ENCODE peak calls at places on chromosomes 5 and 9, in nine cellular contexts. I is cardiac muscle cell; Y is GM23338; T is CD4-positive, alpha-beta memory T cell; F is SK-N-SH; O is mammary epithelial cell; R is heart left ventricle; K is small intestine; W is CD8-positive, alpha-beta memory T cell. X is an unnamed sample.

GRCh38 chr9:31210982-31211570 is 1173.4 kb upstream of the ACO1 start:
- DNase-seq in K (no peak), O (no peak), I (no peak), R (peak; percentile 57), F (no peak), W (no peak), Y (peak; percentile 25), T (no peak), X (no peak)

GRCh38 chr5:101390317-101390908 is 487.3 kb upstream of the ST8SIA4 start:
- DNase-seq in O (peak; percentile 26), W (no peak), F (peak; percentile 2), T (no peak), I (peak; percentile 49), R (no peak), K (peak; percentile 17), Y (peak; percentile 89), X (no peak)

GRCh38 chr9:80061940-80062339 is 490.2 kb downstream of the TLE4 start:
- DNase-seq in R (no peak), K (no peak), F (no peak), T (no peak), I (peak; percentile 8), O (peak; percentile 3), W (no peak), Y (no peak), X (no peak)

GRCh38 chr5:5665225-5666075 is 243.0 kb downstream of the ICE1 start:
- DNase-seq in K (no peak), F (no peak), O (no peak), W (no peak), R (no peak), I (no peak), Y (no peak), T (no peak), X (no peak)

GRCh38 chr9:96219615-96220257 is 82.2 kb downstream of the HSD17B3 start:
- DNase-seq in R (peak; percentile 67), T (peak; percentile 31), O (peak; percentile 15), I (no peak), F (peak; percentile 55), W (peak; percentile 10), K (no peak), Y (peak; percentile 71), X (peak; percentile 64)

GRCh38 chr5:7763621-7764072 is 87.3 kb downstream of the CFAP90 start:
- DNase-seq in O (no peak), F (no peak), W (no peak), Y (no peak), T (no peak), K (no peak), R (no peak), I (no peak), X (no peak)

GRCh38 chr9:107624216-107624948 is 134.8 kb upstream of the KLF4 start:
- DNase-seq in F (no peak), O (peak; percentile 16), T (no peak), I (no peak), W (no peak), K (no peak), Y (no peak), R (no peak), X (peak; percentile 31)

GRCh38 chr9:25678147-25678666 is at the start of gene TUSC1:
- DNase-seq in R (peak; percentile 87), K (peak; percentile 77), Y (peak; percentile 67), T (no peak), W (no peak), O (peak; percentile 80), F (peak; percentile 92), I (peak; percentile 78), X (peak; percentile 86)

GRCh38 chr9:134688231-134688630 is 46.6 kb downstream of the COL5A1 start:
- DNase-seq in F (no peak), K (no peak), I (no peak), Y (no peak), T (no peak), O (no peak), R (no peak), W (no peak), X (no peak)

GRCh38 chr9:86034863-86035734 is 64.3 kb downstream of the GOLM1 start:
- DNase-seq in T (no peak), W (no peak), I (peak; percentile 65), O (peak; percentile 11), Y (peak; percentile 83), F (peak; percentile 76), R (no peak), K (peak; percentile 51), X (no peak)

GRCh38 chr9:137564817-137565411 is 13.2 kb downstream of the MRPL41 start:
- DNase-seq in O (no peak), R (peak; percentile 47), Y (no peak), F (no peak), K (no peak), W (no peak), I (no peak), T (no peak), X (no peak)
- H3K36me3 ChIP-seq in O (peaks cover 11% of the 10 kb centered on the region), R (peaks cover 42% of the 10 kb centered on the region), Y (peaks cover 7% of the 10 kb centered on the region), F (peaks cover 3% of the 10 kb centered on the region), K (peaks cover 4% of the 10 kb centered on the region), W (peaks cover 6% of the 10 kb centered on the region), I (peaks cover 6% of the 10 kb centered on the region), T (peaks cover 18% of the 10 kb centered on the region), X (no peaks in the 10 kb centered on the region)

GRCh38 chr9:16701347-16701746 is 169.1 kb downstream of the BNC2 start:
- DNase-seq in K (no peak), Y (no peak), T (no peak), F (no peak), R (no peak), W (no peak), O (no peak), I (no peak), X (no peak)

GRCh38 chr9:16708638-16709435 is 161.6 kb downstream of the BNC2 start:
- DNase-seq in K (no peak), R (no peak), O (no peak), W (no peak), I (no peak), Y (peak; percentile 88), F (no peak), T (no peak), X (no peak)

GRCh38 chr9:16705121-16705604 is 165.3 kb downstream of the BNC2 start:
- DNase-seq in F (peak; percentile 20), R (peak; percentile 83), O (peak; percentile 21), T (no peak), Y (peak; percentile 88), K (no peak), W (no peak), I (peak; percentile 93), X (peak; percentile 89)

GRCh38 chr9:16704096-16704488 is 166.4 kb downstream of the BNC2 start:
- DNase-seq in F (no peak), K (no peak), Y (no peak), T (no peak), O (no peak), W (no peak), I (no peak), R (no peak), X (no peak)

DNA sequence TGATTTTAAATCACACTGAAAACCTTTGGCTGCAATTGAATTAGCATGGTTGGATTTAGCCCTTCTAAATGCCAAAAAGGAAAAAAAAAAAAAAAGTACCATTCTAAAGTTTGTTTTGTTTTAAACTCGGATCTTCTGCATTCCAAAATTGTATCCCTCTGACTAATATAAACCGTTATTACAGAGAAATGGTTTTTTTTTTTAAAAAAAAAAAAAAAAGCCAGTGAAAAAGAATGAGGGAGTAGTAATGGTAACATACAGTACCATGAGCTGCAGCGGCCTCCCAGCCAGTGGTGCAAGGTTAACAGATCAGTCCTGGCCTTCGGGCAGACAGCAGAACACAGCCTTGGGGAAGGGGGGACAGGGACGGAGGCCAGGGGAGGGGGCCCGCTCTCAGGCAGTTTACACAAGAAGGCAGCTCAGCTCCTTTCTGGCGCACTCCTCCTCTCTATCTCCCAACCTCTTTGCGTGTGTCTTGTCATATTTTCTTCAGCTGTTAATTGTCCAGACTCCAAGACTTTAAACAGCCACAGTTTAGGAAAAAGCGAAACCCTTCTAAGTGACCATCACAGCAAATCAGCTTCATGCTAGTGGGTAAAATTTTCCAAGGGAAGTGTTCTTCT is 165.9 kb downstream of the BNC2 start:
- DNase-seq in W (no peak), I (peak; percentile 34), O (peak; percentile 3), F (peak; percentile 14), T (no peak), K (no peak), Y (peak; percentile 65), R (peak; percentile 54), X (peak; percentile 75)
- H3K4me3 ChIP-seq in W (no peak overlapping the region), I (no peak overlapping the region), O (no peak overlapping the region), F (peak overlapping the region; percentile 60), T (no peak overlapping the region), K (no peak overlapping the region), Y (peak overlapping the region; percentile 36), R (peak overlapping the region; percentile 48), X (peak overlapping the region; percentile 28)

DNA sequence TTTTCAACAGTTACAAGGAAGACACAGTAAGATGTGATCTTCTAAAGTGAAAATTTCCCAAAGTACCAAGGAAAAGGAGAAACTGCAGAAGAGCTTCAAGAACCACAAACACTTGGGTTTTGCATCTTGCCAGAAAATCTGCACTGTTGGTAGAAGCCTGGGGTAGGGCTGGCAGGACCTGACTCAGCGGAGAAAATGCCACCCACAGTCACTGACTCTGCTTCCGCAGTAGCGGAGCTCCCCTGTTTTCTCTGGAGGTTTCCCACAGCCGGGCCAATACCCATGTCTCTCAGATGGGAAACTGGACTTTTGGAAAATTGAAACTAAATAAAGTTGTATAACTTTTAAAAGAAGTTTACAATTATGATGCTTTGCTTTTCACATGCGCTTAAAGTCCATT is 104.2 kb downstream of the MEF2C start:
- DNase-seq in K (no peak), W (no peak), I (no peak), T (no peak), O (no peak), Y (no peak), R (no peak), F (no peak), X (no peak)
- H3K36me3 ChIP-seq in K (no peaks in the 10 kb centered on the region), W (no peaks in the 10 kb centered on the region), I (peaks cover 7% of the 10 kb centered on the region), T (no peaks in the 10 kb centered on the region), O (no peaks in the 10 kb centered on the region), Y (no peaks in the 10 kb centered on the region), R (peaks cover 3% of the 10 kb centered on the region), F (no peaks in the 10 kb centered on the region), X (no peaks in the 10 kb centered on the region)

DNA sequence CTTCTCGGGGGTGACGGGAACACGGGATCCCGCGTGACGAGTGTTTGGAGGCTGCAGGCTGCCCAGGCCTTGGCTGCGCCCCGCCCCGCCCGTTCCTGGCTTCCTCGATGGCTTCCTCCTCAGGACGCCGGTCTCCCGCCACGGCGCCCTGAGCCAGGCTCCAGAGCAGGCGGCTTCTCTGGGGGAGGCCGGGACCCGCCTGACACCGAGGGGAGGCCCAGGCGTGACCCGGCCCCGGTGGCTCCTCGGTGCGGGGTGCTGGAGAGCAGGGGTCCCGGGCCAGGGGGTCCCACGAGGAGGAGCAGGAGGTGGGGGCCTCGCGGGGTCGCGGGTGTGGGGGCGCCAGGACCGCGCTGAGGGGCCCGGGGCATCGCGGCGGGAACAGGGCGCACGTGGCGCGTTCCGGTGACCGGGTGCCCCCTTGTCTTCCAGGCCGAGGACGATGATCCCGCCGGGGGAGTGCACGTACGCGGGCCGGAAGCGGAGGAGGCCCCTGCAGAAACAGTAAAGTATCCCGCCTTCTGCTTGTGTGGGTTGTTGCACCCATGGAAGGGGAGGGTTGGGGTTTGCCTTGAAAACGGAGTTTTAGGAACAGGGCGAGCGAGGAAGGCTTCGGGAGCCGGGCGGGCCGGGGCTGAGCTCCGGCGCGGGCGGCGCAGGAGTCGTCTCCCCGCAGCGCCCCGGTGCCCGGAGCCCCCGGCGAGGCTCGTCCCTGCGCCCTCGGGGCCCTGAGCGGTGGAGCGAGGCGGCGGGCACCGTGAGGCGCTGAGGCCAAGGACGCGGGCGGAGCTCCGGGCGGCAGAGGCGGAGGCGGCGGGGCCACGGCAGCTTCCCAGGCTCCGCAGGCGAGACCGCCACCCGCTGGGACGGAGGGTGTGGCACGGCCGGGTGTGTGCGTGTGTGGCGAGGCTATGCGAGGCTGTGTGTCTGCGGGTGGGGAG is 22.2 kb downstream of the AHRR start:
- DNase-seq in R (no peak), F (peak; percentile 89), O (peak; percentile 39), I (peak; percentile 62), K (peak; percentile 46), W (peak; percentile 13), Y (peak; percentile 70), T (peak; percentile 36), X (no peak)
- H3K4me3 ChIP-seq in R (peak overlapping the region; percentile 57), F (peak overlapping the region; percentile 44), O (no peak overlapping the region), I (peak overlapping the region; percentile 16), K (peak overlapping the region; percentile 48), W (no peak overlapping the region), Y (peak overlapping the region; percentile 52), T (no peak overlapping the region), X (no peak overlapping the region)

X was measured in uterus.